ENCODE peak calls at places on chromosomes 1 and 21, in eight cellular contexts. One of them, this sample, is unnamed. For H3K36me3 and H3K4me1, the result is how much of the 10 kb centered on the place peaks cover.

GRCh38 chr21:36478941-36479340 is 981 bp downstream of the CLDN14 start:
- DNase-seq in GM23248: peak
- DNase-seq in DND-41: no peak
- DNase-seq in OCI-LY7: no peak
- DNase-seq in endodermal cell: peak
- DNase-seq in Peyer's patch: no peak
- DNase-seq in lower lobe of right lung: no peak
- DNase-seq in adrenal gland: no peak
- DNase-seq in this sample: peak

GRCh38 chr1:214548988-214549387 is 2.4 kb downstream of the PTPN14 start:
- DNase-seq in GM23248: peak
- DNase-seq in DND-41: no peak
- DNase-seq in OCI-LY7: no peak
- DNase-seq in endodermal cell: no peak
- DNase-seq in Peyer's patch: no peak
- DNase-seq in lower lobe of right lung: peak
- DNase-seq in adrenal gland: peak
- DNase-seq in this sample: no peak

GRCh38 chr1:59427155-59427554 is 130.3 kb downstream of the FGGY start:
- DNase-seq in GM23248: peak
- DNase-seq in DND-41: peak
- DNase-seq in OCI-LY7: no peak
- DNase-seq in endodermal cell: no peak
- DNase-seq in Peyer's patch: no peak
- DNase-seq in lower lobe of right lung: no peak
- DNase-seq in adrenal gland: peak
- DNase-seq in this sample: peak

GRCh38 chr1:58441699-58442098 is 104.8 kb downstream of the OMA1 start:
- DNase-seq in GM23248: no peak
- DNase-seq in DND-41: no peak
- DNase-seq in OCI-LY7: no peak
- DNase-seq in endodermal cell: no peak
- DNase-seq in Peyer's patch: no peak
- DNase-seq in lower lobe of right lung: no peak
- DNase-seq in adrenal gland: no peak
- DNase-seq in this sample: no peak

GRCh38 chr1:226831953-226832352 is 38.5 kb upstream of the PSEN2 start:
- DNase-seq in GM23248: no peak
- DNase-seq in DND-41: no peak
- DNase-seq in OCI-LY7: no peak
- DNase-seq in endodermal cell: no peak
- DNase-seq in Peyer's patch: no peak
- DNase-seq in lower lobe of right lung: no peak
- DNase-seq in adrenal gland: no peak
- DNase-seq in this sample: no peak

GRCh38 chr1:107871687-107872086 is 93.3 kb downstream of the VAV3 start:
- DNase-seq in GM23248: no peak
- DNase-seq in DND-41: no peak
- DNase-seq in OCI-LY7: no peak
- DNase-seq in endodermal cell: no peak
- DNase-seq in Peyer's patch: no peak
- DNase-seq in lower lobe of right lung: no peak
- DNase-seq in adrenal gland: no peak
- DNase-seq in this sample: no peak

GRCh38 chr1:107877092-107877491 is 87.9 kb downstream of the VAV3 start:
- DNase-seq in GM23248: peak
- DNase-seq in DND-41: no peak
- DNase-seq in OCI-LY7: no peak
- DNase-seq in endodermal cell: no peak
- DNase-seq in Peyer's patch: no peak
- DNase-seq in lower lobe of right lung: no peak
- DNase-seq in adrenal gland: no peak
- DNase-seq in this sample: no peak

GRCh38 chr1:3174487-3175247 is 105.7 kb downstream of the PRDM16 start:
- DNase-seq in GM23248: peak
- DNase-seq in DND-41: no peak
- DNase-seq in OCI-LY7: no peak
- DNase-seq in endodermal cell: no peak
- DNase-seq in Peyer's patch: no peak
- DNase-seq in lower lobe of right lung: peak
- DNase-seq in adrenal gland: peak
- DNase-seq in this sample: no peak

GRCh38 chr1:87169250-87169910 is 159.3 kb upstream of the LMO4 start:
- DNase-seq in GM23248: no peak
- DNase-seq in DND-41: no peak
- DNase-seq in OCI-LY7: no peak
- DNase-seq in endodermal cell: no peak
- DNase-seq in Peyer's patch: no peak
- DNase-seq in lower lobe of right lung: no peak
- DNase-seq in adrenal gland: no peak
- DNase-seq in this sample: no peak

GRCh38 chr1:224447251-224447650 is 12.7 kb upstream of the WDR26 start:
- DNase-seq in GM23248: peak
- DNase-seq in DND-41: no peak
- DNase-seq in OCI-LY7: no peak
- DNase-seq in endodermal cell: no peak
- DNase-seq in Peyer's patch: no peak
- DNase-seq in lower lobe of right lung: peak
- DNase-seq in adrenal gland: peak
- DNase-seq in this sample: no peak

GRCh38 chr1:224448428-224449017 is 13.9 kb upstream of the WDR26 start:
- DNase-seq in GM23248: no peak
- DNase-seq in DND-41: no peak
- DNase-seq in OCI-LY7: no peak
- DNase-seq in endodermal cell: no peak
- DNase-seq in Peyer's patch: no peak
- DNase-seq in lower lobe of right lung: no peak
- DNase-seq in adrenal gland: no peak
- DNase-seq in this sample: no peak

GRCh38 chr1:224450956-224451350 is 16.4 kb upstream of the WDR26 start:
- DNase-seq in GM23248: no peak
- DNase-seq in DND-41: no peak
- DNase-seq in OCI-LY7: no peak
- DNase-seq in endodermal cell: no peak
- DNase-seq in Peyer's patch: no peak
- DNase-seq in lower lobe of right lung: no peak
- DNase-seq in adrenal gland: no peak
- DNase-seq in this sample: no peak

GRCh38 chr1:224447971-224448370 is 13.4 kb upstream of the WDR26 start:
- DNase-seq in GM23248: no peak
- DNase-seq in DND-41: no peak
- DNase-seq in OCI-LY7: no peak
- DNase-seq in endodermal cell: no peak
- DNase-seq in Peyer's patch: no peak
- DNase-seq in lower lobe of right lung: no peak
- DNase-seq in adrenal gland: no peak
- DNase-seq in this sample: no peak

DNA sequence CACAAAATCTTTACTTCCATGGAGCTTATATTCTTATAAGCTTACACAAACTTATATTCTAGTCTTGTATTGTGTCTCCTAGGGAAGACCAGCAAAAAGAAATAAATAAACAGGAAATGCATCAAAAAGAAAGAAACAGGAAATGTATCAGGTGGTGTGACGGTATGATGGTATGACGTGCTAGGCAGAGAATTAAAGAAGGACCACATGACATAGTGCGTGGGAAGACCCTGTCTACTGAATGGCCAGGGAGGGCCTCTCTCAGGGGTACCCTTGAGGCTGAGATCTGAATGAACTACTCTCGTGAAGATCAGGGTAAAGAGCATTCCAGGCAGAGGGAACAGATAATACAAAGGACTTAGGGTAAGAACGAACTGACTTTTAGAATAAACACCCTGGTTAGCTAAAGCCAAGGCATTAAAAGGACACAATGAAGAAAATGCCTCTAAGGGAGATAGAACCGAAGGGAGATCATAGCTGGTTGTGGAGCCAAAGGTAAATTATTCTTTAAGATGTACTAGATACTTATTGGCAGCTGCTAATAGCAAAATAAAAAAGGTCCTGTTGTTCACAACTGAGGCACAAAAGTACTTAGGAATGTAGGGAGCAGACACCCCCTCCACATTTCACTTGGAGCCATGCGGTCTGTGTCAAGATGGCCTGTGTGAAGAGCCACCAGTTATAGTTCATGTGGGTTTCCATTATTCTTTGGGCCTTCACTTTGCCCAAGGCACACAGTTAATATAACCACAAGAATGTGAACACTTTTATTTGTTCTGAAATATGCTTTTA is 15.8 kb upstream of the WDR26 start:
- DNase-seq in GM23248: no peak
- DNase-seq in DND-41: no peak
- DNase-seq in OCI-LY7: no peak
- DNase-seq in endodermal cell: no peak
- DNase-seq in Peyer's patch: no peak
- DNase-seq in lower lobe of right lung: no peak
- DNase-seq in adrenal gland: no peak
- DNase-seq in this sample: no peak
- H3K36me3 ChIP-seq in GM23248: under half
- H3K36me3 ChIP-seq in DND-41: under half
- H3K36me3 ChIP-seq in OCI-LY7: under half
- H3K36me3 ChIP-seq in endodermal cell: under half
- H3K36me3 ChIP-seq in Peyer's patch: under half
- H3K36me3 ChIP-seq in lower lobe of right lung: under half
- H3K36me3 ChIP-seq in adrenal gland: under half
- H3K36me3 ChIP-seq in this sample: under half

GRCh38 chr21:45408271-45408791 is 3.4 kb downstream of the COL18A1 start:
- DNase-seq in GM23248: no peak
- DNase-seq in DND-41: no peak
- DNase-seq in OCI-LY7: no peak
- DNase-seq in endodermal cell: peak
- DNase-seq in Peyer's patch: no peak
- DNase-seq in lower lobe of right lung: peak
- DNase-seq in adrenal gland: peak
- DNase-seq in this sample: no peak
- H3K4me1 ChIP-seq in GM23248: under half
- H3K4me1 ChIP-seq in DND-41: under half
- H3K4me1 ChIP-seq in OCI-LY7: under half
- H3K4me1 ChIP-seq in endodermal cell: under half
- H3K4me1 ChIP-seq in Peyer's patch: under half
- H3K4me1 ChIP-seq in lower lobe of right lung: under half
- H3K4me1 ChIP-seq in adrenal gland: under half
- H3K4me1 ChIP-seq in this sample: under half

DNA sequence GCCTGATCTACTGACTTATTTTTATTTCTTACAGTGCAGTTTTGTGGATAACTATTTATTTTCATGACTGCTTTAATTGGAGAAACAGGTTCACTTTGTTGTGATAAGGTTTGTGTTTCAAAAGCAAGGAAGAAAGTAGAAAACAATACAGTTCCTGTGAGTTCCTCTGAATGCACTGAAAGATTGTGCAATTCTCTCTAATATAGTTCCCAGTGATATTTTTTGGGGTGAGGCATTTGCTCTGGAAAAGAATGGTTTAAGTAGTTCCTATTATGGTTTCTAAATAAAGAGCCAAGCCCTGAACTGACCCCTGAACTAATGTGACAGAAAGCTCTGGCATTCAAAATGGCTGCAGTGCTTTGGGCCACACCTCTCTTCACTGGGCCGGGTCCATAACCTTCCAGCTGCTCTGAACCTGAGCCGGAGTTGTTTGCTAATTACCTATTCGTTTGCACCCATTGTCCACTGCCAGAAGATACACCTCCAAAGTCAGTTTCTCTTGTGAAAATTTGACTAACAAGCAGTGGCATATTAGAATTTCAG is 56.6 kb upstream of the VTCN1 start:
- DNase-seq in GM23248: no peak
- DNase-seq in DND-41: no peak
- DNase-seq in OCI-LY7: no peak
- DNase-seq in endodermal cell: no peak
- DNase-seq in Peyer's patch: no peak
- DNase-seq in lower lobe of right lung: no peak
- DNase-seq in adrenal gland: no peak
- DNase-seq in this sample: no peak
- H3K36me3 ChIP-seq in GM23248: under half
- H3K36me3 ChIP-seq in DND-41: under half
- H3K36me3 ChIP-seq in OCI-LY7: under half
- H3K36me3 ChIP-seq in endodermal cell: under half
- H3K36me3 ChIP-seq in Peyer's patch: under half
- H3K36me3 ChIP-seq in lower lobe of right lung: under half
- H3K36me3 ChIP-seq in adrenal gland: under half
- H3K36me3 ChIP-seq in this sample: under half

GRCh38 chr1:109255673-109256072 is 6.3 kb downstream of the CELSR2 start:
- DNase-seq in GM23248: no peak
- DNase-seq in DND-41: no peak
- DNase-seq in OCI-LY7: no peak
- DNase-seq in endodermal cell: no peak
- DNase-seq in Peyer's patch: no peak
- DNase-seq in lower lobe of right lung: no peak
- DNase-seq in adrenal gland: no peak
- DNase-seq in this sample: no peak
- H3K4me1 ChIP-seq in GM23248: under half
- H3K4me1 ChIP-seq in DND-41: under half
- H3K4me1 ChIP-seq in OCI-LY7: under half
- H3K4me1 ChIP-seq in endodermal cell: under half
- H3K4me1 ChIP-seq in Peyer's patch: under half
- H3K4me1 ChIP-seq in lower lobe of right lung: under half
- H3K4me1 ChIP-seq in adrenal gland: under half
- H3K4me1 ChIP-seq in this sample: under half

GRCh38 chr1:202134645-202135172 is 9.8 kb downstream of the ARL8A start:
- DNase-seq in GM23248: no peak
- DNase-seq in DND-41: no peak
- DNase-seq in OCI-LY7: no peak
- DNase-seq in endodermal cell: no peak
- DNase-seq in Peyer's patch: no peak
- DNase-seq in lower lobe of right lung: no peak
- DNase-seq in adrenal gland: no peak
- DNase-seq in this sample: no peak
- H3K36me3 ChIP-seq in GM23248: under half
- H3K36me3 ChIP-seq in DND-41: half or more
- H3K36me3 ChIP-seq in OCI-LY7: half or more
- H3K36me3 ChIP-seq in endodermal cell: half or more
- H3K36me3 ChIP-seq in Peyer's patch: under half
- H3K36me3 ChIP-seq in lower lobe of right lung: half or more
- H3K36me3 ChIP-seq in adrenal gland: under half
- H3K36me3 ChIP-seq in this sample: under half

GRCh38 chr1:112754116-112754628 is 39.0 kb upstream of the PPM1J start:
- DNase-seq in GM23248: no peak
- DNase-seq in DND-41: no peak
- DNase-seq in OCI-LY7: no peak
- DNase-seq in endodermal cell: no peak
- DNase-seq in Peyer's patch: no peak
- DNase-seq in lower lobe of right lung: no peak
- DNase-seq in adrenal gland: no peak
- DNase-seq in this sample: no peak
- H3K4me1 ChIP-seq in GM23248: under half
- H3K4me1 ChIP-seq in DND-41: under half
- H3K4me1 ChIP-seq in OCI-LY7: under half
- H3K4me1 ChIP-seq in endodermal cell: under half
- H3K4me1 ChIP-seq in Peyer's patch: under half
- H3K4me1 ChIP-seq in lower lobe of right lung: under half
- H3K4me1 ChIP-seq in adrenal gland: under half
- H3K4me1 ChIP-seq in this sample: under half

GRCh38 chr1:224287714-224288113 is 42.3 kb downstream of the NVL start:
- DNase-seq in GM23248: no peak
- DNase-seq in DND-41: no peak
- DNase-seq in OCI-LY7: no peak
- DNase-seq in endodermal cell: no peak
- DNase-seq in Peyer's patch: no peak
- DNase-seq in lower lobe of right lung: no peak
- DNase-seq in adrenal gland: no peak
- DNase-seq in this sample: peak
- H3K36me3 ChIP-seq in GM23248: under half
- H3K36me3 ChIP-seq in DND-41: half or more
- H3K36me3 ChIP-seq in OCI-LY7: half or more
- H3K36me3 ChIP-seq in endodermal cell: half or more
- H3K36me3 ChIP-seq in Peyer's patch: under half
- H3K36me3 ChIP-seq in lower lobe of right lung: half or more
- H3K36me3 ChIP-seq in adrenal gland: half or more
- H3K36me3 ChIP-seq in this sample: under half

This sample was measured in mesendoderm.